ENCODE peak calls at places on chromosomes 11 and 22, in six cellular contexts. K is upper lobe of left lung, W is breast epithelium, M is upper lobe of right lung, T is mucosa of descending colon, N is GM12878. D is an unnamed sample. For H3K36me3, the result is how much of the 10 kb centered on the place peaks cover.

GRCh38 chr11:122505304-122506006 is 150.1 kb upstream of the UBASH3B start:
- DNase-seq in K (peak), W (peak), M (peak), T (peak), N (peak), D (no peak)

GRCh38 chr11:77561257-77561656 is 28.5 kb upstream of the AQP11 start:
- DNase-seq in K (no peak), W (no peak), M (no peak), T (no peak), N (no peak), D (no peak)

GRCh38 chr11:20050551-20051333 is 109.5 kb downstream of the DBX1 start:
- DNase-seq in K (no peak), W (peak), M (no peak), T (no peak), N (no peak), D (no peak)

GRCh38 chr22:20867179-20868099 is 8.6 kb downstream of the SNAP29 start:
- DNase-seq in K (peak), W (no peak), M (no peak), T (peak), N (no peak), D (no peak)

GRCh38 chr11:1054143-1055108 is 17.9 kb upstream of the MUC6 start:
- DNase-seq in K (no peak), W (no peak), M (peak), T (peak), N (no peak), D (no peak)

GRCh38 chr11:5596611-5597201 is at the start of gene TRIM6:
- DNase-seq in K (peak), W (peak), M (peak), T (peak), N (no peak), D (peak)

GRCh38 chr11:77069969-77070582 is 3.3 kb downstream of the CAPN5 start:
- DNase-seq in K (no peak), W (no peak), M (peak), T (no peak), N (no peak), D (no peak)

GRCh38 chr22:37419916-37420655 is 7.2 kb downstream of the ELFN2 start:
- DNase-seq in K (peak), W (no peak), M (no peak), T (no peak), N (no peak), D (no peak)

GRCh38 chr11:44188643-44189042 is 93.2 kb downstream of the EXT2 start:
- DNase-seq in K (no peak), W (no peak), M (no peak), T (no peak), N (no peak), D (no peak)

GRCh38 chr11:25859776-25860175 is 472.2 kb upstream of the ANO3 start:
- DNase-seq in K (no peak), W (no peak), M (no peak), T (no peak), N (no peak), D (no peak)

GRCh38 chr22:39179401-39179827 is 26.9 kb upstream of the CBX7 start:
- DNase-seq in K (no peak), W (no peak), M (no peak), T (no peak), N (no peak), D (no peak)

GRCh38 chr11:125947419-125948277 is 1.8 kb downstream of the VSIG10L2 start:
- DNase-seq in K (no peak), W (no peak), M (no peak), T (no peak), N (no peak), D (no peak)

GRCh38 chr11:33723238-33723881 is 12.9 kb downstream of the CD59 start:
- DNase-seq in K (peak), W (no peak), M (no peak), T (no peak), N (no peak), D (no peak)

GRCh38 chr22:46573781-46574437 is 36.5 kb upstream of the CELSR1 start:
- DNase-seq in K (peak), W (no peak), M (peak), T (peak), N (no peak), D (no peak)

GRCh38 chr11:31779268-31779879 is 31.7 kb downstream of the PAX6 start:
- DNase-seq in K (no peak), W (no peak), M (no peak), T (no peak), N (no peak), D (no peak)

GRCh38 chr22:50236731-50237409 is 8.0 kb downstream of the TUBGCP6 start:
- DNase-seq in K (no peak), W (no peak), M (no peak), T (no peak), N (no peak), D (no peak)

GRCh38 chr11:5083602-5084001 is 14.2 kb downstream of the OR52E1 start:
- DNase-seq in K (no peak), W (no peak), M (no peak), T (no peak), N (no peak), D (no peak)

GRCh38 chr22:31347251-31348008 is 1.3 kb upstream of the PATZ1 start:
- DNase-seq in K (peak), W (peak), M (peak), T (peak), N (no peak), D (peak)

GRCh38 chr22:29641052-29641780 is 37.8 kb downstream of the NF2 start:
- DNase-seq in K (no peak), W (no peak), M (no peak), T (no peak), N (no peak), D (no peak)

GRCh38 chr11:64436025-64436424 is 77.1 kb downstream of the RPS6KA4 start:
- DNase-seq in K (no peak), W (no peak), M (no peak), T (no peak), N (no peak), D (no peak)

GRCh38 chr11:102577182-102577581 is 46.6 kb upstream of the MMP7 start:
- DNase-seq in K (no peak), W (no peak), M (no peak), T (no peak), N (no peak), D (peak)

GRCh38 chr11:93216511-93217121 is 18.8 kb upstream of the SLC36A4 start:
- DNase-seq in K (no peak), W (no peak), M (no peak), T (no peak), N (no peak), D (no peak)

GRCh38 chr22:50461979-50462540 is 12.8 kb downstream of the SBF1 start:
- DNase-seq in K (no peak), W (no peak), M (no peak), T (no peak), N (no peak), D (no peak)

GRCh38 chr11:119357069-119357468 is 10.6 kb upstream of the MFRP start:
- DNase-seq in K (no peak), W (no peak), M (no peak), T (no peak), N (no peak), D (no peak)
- H3K36me3 ChIP-seq in K (under half), W (under half), M (under half), T (under half), N (under half), D (under half)

GRCh38 chr11:66267039-66267378 is 1.4 kb upstream of the RAB1B start:
- DNase-seq in K (no peak), W (no peak), M (no peak), T (no peak), N (no peak), D (no peak)
- TF ChIP-seq CTCF in K (no peak), W (no peak), M (no peak), T (no peak), N (no peak), D (no peak)

DNA sequence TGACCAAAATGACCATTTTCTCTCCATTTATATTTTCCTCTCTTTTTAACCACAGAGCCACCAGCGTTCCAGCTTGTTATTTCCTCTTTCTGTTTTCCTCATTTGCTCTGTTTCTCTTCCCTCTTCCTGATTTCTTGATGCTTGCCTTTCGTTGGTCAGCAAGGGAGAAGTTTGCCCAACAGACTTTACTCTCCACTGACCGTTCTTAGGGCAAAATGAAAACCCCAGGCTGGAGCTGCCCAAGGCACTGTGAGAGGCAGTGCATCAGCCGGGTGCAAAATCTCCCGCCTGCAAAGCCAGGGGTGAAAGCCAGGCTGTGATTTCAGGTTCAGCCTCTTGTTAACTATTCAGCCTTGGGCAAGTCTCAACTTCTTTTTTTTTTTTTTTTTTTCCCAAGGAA is 26.1 kb upstream of the APLP2 start:
- DNase-seq in K (peak), W (no peak), M (no peak), T (no peak), N (no peak), D (no peak)
- H3K4me3 ChIP-seq in K (no peak), W (no peak), M (no peak), T (no peak), N (no peak), D (no peak)

DNA sequence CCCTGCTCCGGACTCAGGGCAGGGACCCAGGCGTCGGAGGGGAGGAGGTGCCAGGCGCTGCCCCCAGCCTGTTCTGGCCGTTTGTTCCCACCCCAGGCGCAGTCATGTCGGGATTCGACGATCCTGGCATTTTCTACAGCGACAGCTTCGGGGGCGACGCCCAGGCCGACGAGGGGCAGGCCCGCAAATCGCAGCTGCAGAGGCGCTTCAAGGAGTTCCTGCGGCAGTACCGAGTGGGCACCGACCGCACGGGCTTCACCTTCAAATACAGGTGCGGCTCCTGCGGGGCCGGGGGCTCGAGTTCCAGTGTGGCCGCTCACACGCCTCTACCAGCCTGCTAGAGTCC is 368 bp downstream of the MCM5 start:
- DNase-seq in K (no peak), W (no peak), M (no peak), T (peak), N (no peak), D (no peak)
- H3K36me3 ChIP-seq in K (under half), W (under half), M (under half), T (under half), N (under half), D (under half)

GRCh38 chr11:68298659-68299516 is 13.5 kb upstream of the LRP5 start:
- DNase-seq in K (no peak), W (no peak), M (no peak), T (no peak), N (no peak), D (no peak)

GRCh38 chr11:68297052-68297378 is 15.4 kb upstream of the LRP5 start:
- DNase-seq in K (no peak), W (no peak), M (no peak), T (no peak), N (no peak), D (no peak)

GRCh38 chr11:68296344-68297051 is 15.9 kb upstream of the LRP5 start:
- DNase-seq in K (no peak), W (no peak), M (no peak), T (no peak), N (no peak), D (no peak)

GRCh38 chr11:68297812-68298658 is 14.4 kb upstream of the LRP5 start:
- DNase-seq in K (peak), W (peak), M (peak), T (peak), N (no peak), D (peak)

GRCh38 chr11:68297494-68297811 is 14.9 kb upstream of the LRP5 start:
- DNase-seq in K (no peak), W (no peak), M (no peak), T (no peak), N (no peak), D (no peak)
- TF ChIP-seq CTCF in K (no peak), W (no peak), M (no peak), T (no peak), N (no peak), D (no peak)

D was measured in GM06990.